ENCODE peak calls at places on chromosomes 12 and 14, in four cellular contexts. One of them, this sample, is unnamed.

GRCh38 chr14:36505892-36506731 is 13.9 kb downstream of the NKX2-1 start:
- DNase-seq in neuronal stem cell: no peak
- DNase-seq in astrocyte of the spinal cord: no peak
- DNase-seq in NCI-H748 treated with DMSO at 0.1 percent for 48 hours: no peak
- DNase-seq in this sample: peak; percentile 48

GRCh38 chr14:64293976-64294671 is at the start of gene ESR2:
- DNase-seq in neuronal stem cell: peak; percentile 48
- DNase-seq in astrocyte of the spinal cord: peak; percentile 51
- DNase-seq in NCI-H748 treated with DMSO at 0.1 percent for 48 hours: peak; percentile 27
- DNase-seq in this sample: no peak

GRCh38 chr12:116443706-116444589 is 115.2 kb upstream of the MAP1LC3B2 start:
- DNase-seq in neuronal stem cell: no peak
- DNase-seq in astrocyte of the spinal cord: no peak
- DNase-seq in NCI-H748 treated with DMSO at 0.1 percent for 48 hours: no peak
- DNase-seq in this sample: no peak

GRCh38 chr14:54207075-54207474 is 189.7 kb upstream of the CDKN3 start:
- DNase-seq in neuronal stem cell: no peak
- DNase-seq in astrocyte of the spinal cord: peak; percentile 49
- DNase-seq in NCI-H748 treated with DMSO at 0.1 percent for 48 hours: no peak
- DNase-seq in this sample: no peak

GRCh38 chr14:64149921-64150320 is 144.2 kb downstream of the ESR2 start:
- DNase-seq in neuronal stem cell: no peak
- DNase-seq in astrocyte of the spinal cord: no peak
- DNase-seq in NCI-H748 treated with DMSO at 0.1 percent for 48 hours: no peak
- DNase-seq in this sample: no peak

GRCh38 chr14:24143511-24143910 is 2.1 kb upstream of the EMC9 start:
- DNase-seq in neuronal stem cell: no peak
- DNase-seq in astrocyte of the spinal cord: peak; percentile 19
- DNase-seq in NCI-H748 treated with DMSO at 0.1 percent for 48 hours: no peak
- DNase-seq in this sample: no peak

GRCh38 chr14:68408680-68409079 is 384.2 kb downstream of the ZFP36L1 start:
- DNase-seq in neuronal stem cell: no peak
- DNase-seq in astrocyte of the spinal cord: no peak
- DNase-seq in NCI-H748 treated with DMSO at 0.1 percent for 48 hours: no peak
- DNase-seq in this sample: no peak

GRCh38 chr12:53052419-53053222 is 2.8 kb downstream of the TNS2 start:
- DNase-seq in neuronal stem cell: no peak
- DNase-seq in astrocyte of the spinal cord: peak; percentile 85
- DNase-seq in NCI-H748 treated with DMSO at 0.1 percent for 48 hours: no peak
- DNase-seq in this sample: peak; percentile 16